ENCODE peak calls at places on chromosomes 4 and X, in eight cellular contexts. E is transverse colon, Y is breast epithelium, O is spleen, M is tibial nerve, U is thyroid gland, D is ovary, Q is Peyer's patch. I is an unnamed sample.

GRCh38 chr4:4968161-4968757 is 51.0 kb downstream of the CYTL1 start:
- DNase-seq in E (no peak), Y (no peak), O (no peak), M (no peak), U (no peak), D (no peak), Q (no peak), I (no peak)

GRCh38 chr4:145388043-145388442 is 93.6 kb upstream of the SMAD1 start:
- DNase-seq in E (no peak), Y (no peak), O (no peak), M (no peak), U (no peak), D (no peak), Q (no peak), I (no peak)

GRCh38 chrX:124433186-124433585 is 86.8 kb downstream of the SH2D1A start:
- DNase-seq in E (no peak), Y (no peak), O (no peak), M (no peak), U (no peak), D (no peak), Q (no peak), I (no peak)

GRCh38 chr4:2071912-2072867 is 13.1 kb downstream of the NAT8L start:
- DNase-seq in E (no peak), Y (no peak), O (peak; percentile 58), M (no peak), U (peak; percentile 72), D (no peak), Q (no peak), I (no peak)

GRCh38 chr4:53240573-53240972 is 125.3 kb downstream of the SCFD2 start:
- DNase-seq in E (no peak), Y (no peak), O (no peak), M (no peak), U (no peak), D (no peak), Q (no peak), I (no peak)

GRCh38 chr4:40333921-40334352 is 1.2 kb upstream of the CHRNA9 start:
- DNase-seq in E (no peak), Y (no peak), O (no peak), M (no peak), U (no peak), D (no peak), Q (no peak), I (no peak)

GRCh38 chr4:164977243-164978164 is at the start of gene TRIM61:
- DNase-seq in E (peak; percentile 25), Y (no peak), O (no peak), M (no peak), U (peak; percentile 78), D (peak; percentile 52), Q (peak; percentile 52), I (no peak)

GRCh38 chr4:26596843-26597242 is 13.0 kb downstream of the TBC1D19 start:
- DNase-seq in E (no peak), Y (no peak), O (no peak), M (no peak), U (no peak), D (no peak), Q (no peak), I (no peak)

GRCh38 chrX:71615056-71615455 is 3.3 kb downstream of the CXCR3 start:
- DNase-seq in E (no peak), Y (no peak), O (no peak), M (no peak), U (no peak), D (no peak), Q (no peak), I (no peak)

GRCh38 chr4:81194286-81194685 is 20.7 kb downstream of the PRKG2 start:
- DNase-seq in E (no peak), Y (no peak), O (no peak), M (no peak), U (no peak), D (no peak), Q (no peak), I (no peak)

GRCh38 chr4:152999376-153000067 is 63.4 kb downstream of the FHDC1 start:
- DNase-seq in E (peak; percentile 59), Y (no peak), O (no peak), M (no peak), U (no peak), D (no peak), Q (no peak), I (no peak)

GRCh38 chrX:115595049-115595448 is 34.1 kb downstream of the PLS3 start:
- DNase-seq in E (no peak), Y (no peak), O (no peak), M (no peak), U (no peak), D (no peak), Q (no peak), I (no peak)

DNA sequence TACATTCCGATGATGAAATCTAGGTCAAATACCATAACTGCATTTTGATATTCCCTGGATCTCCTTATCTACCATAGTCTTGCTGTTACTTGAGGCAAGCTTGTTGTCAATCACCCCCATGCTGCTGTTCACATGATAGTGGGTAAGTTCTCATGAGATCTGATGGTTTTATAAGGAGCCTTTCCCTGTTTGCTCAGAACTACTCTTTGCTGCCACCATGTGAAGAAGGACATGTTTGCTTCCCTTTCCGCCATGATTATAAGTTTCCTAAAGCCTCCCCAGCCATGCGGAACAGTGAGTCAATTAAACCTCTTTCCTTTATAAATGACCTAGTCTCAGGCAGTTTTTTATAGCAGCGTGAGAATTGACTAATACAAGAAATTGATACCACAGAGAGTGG is 432.0 kb downstream of the GLUD2 start:
- DNase-seq in E (no peak), Y (no peak), O (no peak), M (no peak), U (no peak), D (no peak), Q (no peak), I (no peak)
- TF ChIP-seq CTCF in E (no peak), Y (no peak), O (no peak), M (no peak), U (no peak), D (no peak), Q (no peak), I (no peak)

GRCh38 chr4:142850478-142850877 is 4.4 kb upstream of the INPP4B start:
- DNase-seq in E (no peak), Y (no peak), O (no peak), M (no peak), U (no peak), D (no peak), Q (no peak), I (no peak)

GRCh38 chr4:142845293-142846070 is 619 bp downstream of the INPP4B start:
- DNase-seq in E (peak; percentile 13), Y (no peak), O (peak; percentile 73), M (peak; percentile 8), U (peak; percentile 5), D (peak; percentile 26), Q (no peak), I (no peak)

GRCh38 chr4:142844782-142845181 is 1.3 kb downstream of the INPP4B start:
- DNase-seq in E (no peak), Y (no peak), O (no peak), M (no peak), U (no peak), D (no peak), Q (no peak), I (no peak)

GRCh38 chr4:142846729-142847606 is 867 bp upstream of the INPP4B start:
- DNase-seq in E (peak; percentile 71), Y (peak; percentile 32), O (peak; percentile 71), M (peak; percentile 24), U (peak; percentile 70), D (peak; percentile 28), Q (peak; percentile 17), I (no peak)

DNA sequence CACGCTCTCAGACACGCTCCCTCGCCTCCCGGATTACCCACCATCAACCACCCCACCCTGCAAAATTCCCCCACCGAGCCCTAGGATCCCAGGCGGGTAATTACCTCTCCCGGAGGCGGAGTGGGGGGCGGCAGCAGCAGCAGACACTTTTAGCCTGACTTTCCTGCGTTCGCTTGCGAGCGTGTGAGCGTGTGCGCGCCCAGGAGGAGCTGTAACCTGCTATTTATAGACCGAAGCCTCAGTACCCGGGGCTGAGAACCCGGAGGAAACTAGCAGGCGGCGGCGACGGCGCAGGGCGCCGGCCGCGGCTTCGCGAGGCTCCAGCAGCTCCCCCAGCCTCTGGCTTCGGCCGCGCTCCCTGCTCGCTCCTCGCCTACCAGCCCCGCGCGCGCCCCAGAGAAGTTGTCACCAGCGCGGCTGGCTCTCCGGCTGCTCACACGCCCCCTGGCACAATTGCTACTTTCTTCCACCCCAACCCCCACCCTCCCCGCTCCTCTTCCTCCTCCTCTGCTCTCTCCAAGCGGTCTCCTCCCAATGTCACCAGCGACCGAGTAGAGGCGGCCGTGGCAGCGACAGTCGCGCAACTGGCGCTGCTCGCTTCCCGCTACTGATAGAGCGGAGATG is at the start of gene INPP4B:
- DNase-seq in E (peak; percentile 41), Y (no peak), O (peak; percentile 76), M (peak; percentile 13), U (peak; percentile 64), D (peak; percentile 51), Q (no peak), I (no peak)
- TF ChIP-seq POLR2A in E (peak; percentile 39), Y (no peak), O (no peak), M (no peak), U (peak; percentile 7), D (no peak), Q (no peak), I (no peak)

GRCh38 chrX:108310511-108310910 is 127.7 kb downstream of the COL4A6 start:
- DNase-seq in E (no peak), Y (no peak), O (no peak), M (no peak), U (no peak), D (no peak), Q (no peak), I (no peak)

GRCh38 chrX:108316456-108316855 is 121.8 kb downstream of the COL4A6 start:
- DNase-seq in E (no peak), Y (no peak), O (no peak), M (no peak), U (no peak), D (no peak), Q (no peak), I (no peak)

GRCh38 chrX:108312011-108312410 is 126.2 kb downstream of the COL4A6 start:
- DNase-seq in E (no peak), Y (no peak), O (no peak), M (no peak), U (no peak), D (no peak), Q (no peak), I (no peak)

GRCh38 chrX:108313662-108314061 is 124.6 kb downstream of the COL4A6 start:
- DNase-seq in E (no peak), Y (no peak), O (no peak), M (no peak), U (no peak), D (no peak), Q (no peak), I (no peak)

DNA sequence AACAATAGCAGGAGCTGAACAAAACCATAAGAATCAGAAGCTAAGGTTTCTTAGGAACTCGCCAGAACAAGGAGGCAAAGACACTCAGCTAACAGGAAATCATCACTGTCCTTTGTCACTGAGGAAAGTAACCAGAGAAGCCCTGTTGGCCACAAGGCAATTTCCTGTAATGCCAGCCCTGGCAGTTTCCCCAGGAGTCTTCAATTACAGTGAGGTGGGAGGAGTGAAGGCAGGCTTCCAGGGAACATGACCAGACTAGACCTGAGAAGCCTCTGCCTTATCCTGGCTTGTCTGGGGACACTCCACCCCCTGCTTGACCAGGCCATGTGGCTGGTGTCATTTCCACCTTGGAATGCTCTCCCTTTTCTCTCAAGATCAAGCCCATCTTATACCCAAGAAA is 125.3 kb downstream of the COL4A6 start:
- DNase-seq in E (no peak), Y (peak; percentile 86), O (no peak), M (no peak), U (peak; percentile 71), D (no peak), Q (no peak), I (no peak)
- H3K27ac ChIP-seq in E (no peak overlapping the region), Y (no peak overlapping the region), O (no peak overlapping the region), M (no peak overlapping the region), U (no peak overlapping the region), D (no peak overlapping the region), Q (no peak overlapping the region), I (no peak overlapping the region)

GRCh38 chr4:75490155-75490554 is 24.0 kb downstream of the RCHY1 start:
- DNase-seq in E (no peak), Y (no peak), O (no peak), M (no peak), U (no peak), D (no peak), Q (no peak), I (no peak)
- TF ChIP-seq CTCF in E (no peak), Y (no peak), O (peak; percentile 14), M (no peak), U (peak; percentile 36), D (no peak), Q (peak; percentile 20), I (no peak)

I was measured in vagina.